ENCODE peak calls at places on chromosomes 5 and 9, in ten cellular contexts. N is GM23338; C is fibroblast of lung; J is NCI-H2029; H is aorta; Z is T-helper 9 cell; G is KBM-7; F is Calu3; R is stimulated activated CD8-positive, alpha-beta memory T cell treated with anti-CD3 and anti-CD28 coated beads, Interleukin-15, amount 100 ng/mL, for 1 hour; E is osteoblast. Y is an unnamed sample.

GRCh38 chr5:82991678-82992323 is 85.4 kb downstream of the TMEM167A start:
- DNase-seq in C (peak), H (no peak), Z (no peak), F (peak), G (peak), N (no peak), R (no peak), J (peak), E (no peak), Y (no peak)

GRCh38 chr9:78261403-78262001 is 25.6 kb downstream of the CEP78 start:
- DNase-seq in H (no peak), N (peak), G (peak), Z (no peak), F (no peak), E (no peak), J (no peak), R (no peak), C (peak), Y (no peak)

GRCh38 chr9:124179196-124180071 is 78.3 kb upstream of the NEK6 start:
- DNase-seq in E (no peak), C (no peak), Z (no peak), H (no peak), R (no peak), G (no peak), N (peak), F (no peak), J (no peak), Y (no peak)

GRCh38 chr9:28365020-28365640 is 791.8 kb upstream of the C9orf72 start:
- DNase-seq in C (no peak), N (peak), Z (no peak), F (no peak), G (no peak), E (no peak), H (no peak), R (no peak), J (no peak), Y (no peak)

GRCh38 chr5:73370620-73371583 is 77.7 kb downstream of the FOXD1 start:
- DNase-seq in J (no peak), E (peak), N (no peak), C (peak), G (no peak), F (peak), R (no peak), H (no peak), Z (no peak), Y (peak)

GRCh38 chr9:110106698-110107097 is 101.3 kb downstream of the C9orf152 start:
- DNase-seq in R (no peak), G (no peak), E (no peak), H (no peak), N (no peak), J (no peak), F (no peak), Z (no peak), C (no peak), Y (no peak)

GRCh38 chr9:4615251-4615650 is 46.8 kb upstream of the PLPP6 start:
- DNase-seq in C (peak), R (no peak), F (no peak), N (no peak), Z (no peak), J (no peak), H (no peak), G (no peak), E (peak), Y (no peak)

GRCh38 chr5:95620030-95620869 is at the start of gene GPR150:
- DNase-seq in E (peak), R (peak), N (peak), H (peak), G (no peak), C (no peak), F (peak), J (peak), Z (peak), Y (peak)

GRCh38 chr9:98781588-98782383 is 14.6 kb downstream of the ANKS6 start:
- DNase-seq in R (no peak), N (no peak), F (peak), G (no peak), Z (no peak), C (no peak), E (no peak), J (no peak), H (no peak), Y (peak)

Y was measured in PC-9.